ENCODE peak calls at places on chromosome X, in five cellular contexts. One of them, this sample, is unnamed. For H3K27me3, the result is how much of the 10 kb centered on the place peaks cover.

GRCh38 chrX:41921492-41922124 is 1.7 kb downstream of the CASK start:
- DNase-seq in body of pancreas: no peak
- DNase-seq in suprapubic skin: no peak
- DNase-seq in stomach: no peak
- DNase-seq in CD8-positive, alpha-beta memory T cell: no peak
- DNase-seq in this sample: no peak

GRCh38 chrX:65601530-65602281 is 65.7 kb upstream of the MSN start:
- DNase-seq in body of pancreas: peak
- DNase-seq in suprapubic skin: peak
- DNase-seq in stomach: peak
- DNase-seq in CD8-positive, alpha-beta memory T cell: peak
- DNase-seq in this sample: no peak

GRCh38 chrX:129161108-129161507 is 362.2 kb downstream of the SMARCA1 start:
- DNase-seq in body of pancreas: no peak
- DNase-seq in suprapubic skin: no peak
- DNase-seq in stomach: no peak
- DNase-seq in CD8-positive, alpha-beta memory T cell: no peak
- DNase-seq in this sample: no peak

GRCh38 chrX:9788908-9789307 is 2.7 kb downstream of the SHROOM2 start:
- DNase-seq in body of pancreas: peak
- DNase-seq in suprapubic skin: no peak
- DNase-seq in stomach: peak
- DNase-seq in CD8-positive, alpha-beta memory T cell: no peak
- DNase-seq in this sample: peak

GRCh38 chrX:127243654-127244053 is 424.1 kb downstream of the PRR32 start:
- DNase-seq in body of pancreas: no peak
- DNase-seq in suprapubic skin: no peak
- DNase-seq in stomach: no peak
- DNase-seq in CD8-positive, alpha-beta memory T cell: no peak
- DNase-seq in this sample: no peak

GRCh38 chrX:11137543-11138139 is 26.5 kb downstream of the HCCS start:
- DNase-seq in body of pancreas: no peak
- DNase-seq in suprapubic skin: no peak
- DNase-seq in stomach: no peak
- DNase-seq in CD8-positive, alpha-beta memory T cell: no peak
- DNase-seq in this sample: peak

GRCh38 chrX:69179380-69179911 is 14.2 kb upstream of the PJA1 start:
- DNase-seq in body of pancreas: peak
- DNase-seq in suprapubic skin: no peak
- DNase-seq in stomach: no peak
- DNase-seq in CD8-positive, alpha-beta memory T cell: no peak
- DNase-seq in this sample: no peak

GRCh38 chrX:44675364-44676024 is 132.8 kb upstream of the FUNDC1 start:
- DNase-seq in body of pancreas: peak
- DNase-seq in suprapubic skin: peak
- DNase-seq in stomach: no peak
- DNase-seq in CD8-positive, alpha-beta memory T cell: no peak
- DNase-seq in this sample: no peak

GRCh38 chrX:15299945-15300851 is 15.2 kb downstream of the ASB11 start:
- DNase-seq in body of pancreas: no peak
- DNase-seq in suprapubic skin: no peak
- DNase-seq in stomach: no peak
- DNase-seq in CD8-positive, alpha-beta memory T cell: no peak
- DNase-seq in this sample: peak

GRCh38 chrX:15815779-15816452 is 25.6 kb downstream of the ZRSR2 start:
- DNase-seq in body of pancreas: peak
- DNase-seq in suprapubic skin: no peak
- DNase-seq in stomach: no peak
- DNase-seq in CD8-positive, alpha-beta memory T cell: no peak
- DNase-seq in this sample: no peak

GRCh38 chrX:110951472-110952269 is 144.3 kb upstream of the PAK3 start:
- DNase-seq in body of pancreas: peak
- DNase-seq in suprapubic skin: no peak
- DNase-seq in stomach: no peak
- DNase-seq in CD8-positive, alpha-beta memory T cell: no peak
- DNase-seq in this sample: no peak

GRCh38 chrX:128728943-128729342 is 676.7 kb upstream of the ACTRT1 start:
- DNase-seq in body of pancreas: no peak
- DNase-seq in suprapubic skin: no peak
- DNase-seq in stomach: no peak
- DNase-seq in CD8-positive, alpha-beta memory T cell: no peak
- DNase-seq in this sample: no peak

DNA sequence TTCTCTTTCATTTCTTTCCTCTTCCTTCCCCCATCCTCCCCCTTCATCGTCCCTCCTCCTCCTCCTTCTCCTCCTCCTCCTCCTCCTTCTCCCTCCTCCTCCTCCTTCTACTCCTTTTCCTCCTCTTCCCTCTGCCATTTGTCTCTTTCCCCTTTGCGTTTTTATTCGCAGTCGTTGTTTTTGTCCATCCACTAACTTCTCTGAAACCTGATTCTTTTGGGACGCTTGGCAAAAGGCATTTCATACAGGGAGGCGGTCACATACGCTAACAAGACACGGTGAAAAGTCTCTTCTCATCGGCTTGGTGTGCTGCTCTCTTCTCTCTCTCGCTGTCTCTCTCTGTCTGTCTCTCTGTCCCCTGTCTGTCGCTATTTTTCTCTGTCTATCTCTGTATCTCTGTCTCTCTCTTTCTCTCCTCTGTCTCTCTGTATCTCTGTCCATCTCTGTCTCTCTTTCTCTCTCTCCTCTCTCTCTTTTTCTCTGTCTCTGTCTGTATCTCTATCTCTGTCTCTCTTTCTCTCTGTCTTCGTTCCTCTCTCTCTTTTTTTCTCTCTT is 5.4 kb upstream of the SHOX start:
- DNase-seq in body of pancreas: no peak
- DNase-seq in suprapubic skin: no peak
- DNase-seq in stomach: no peak
- DNase-seq in CD8-positive, alpha-beta memory T cell: no peak
- DNase-seq in this sample: no peak
- H3K27me3 ChIP-seq in body of pancreas: under half
- H3K27me3 ChIP-seq in suprapubic skin: half or more
- H3K27me3 ChIP-seq in stomach: half or more
- H3K27me3 ChIP-seq in CD8-positive, alpha-beta memory T cell: under half
- H3K27me3 ChIP-seq in this sample: under half

GRCh38 chrX:8504451-8504850 is 39.8 kb downstream of the VCX3B start:
- DNase-seq in body of pancreas: no peak
- DNase-seq in suprapubic skin: no peak
- DNase-seq in stomach: no peak
- DNase-seq in CD8-positive, alpha-beta memory T cell: no peak
- DNase-seq in this sample: no peak
- H3K4me3 ChIP-seq in body of pancreas: no peak
- H3K4me3 ChIP-seq in suprapubic skin: no peak
- H3K4me3 ChIP-seq in stomach: no peak
- H3K4me3 ChIP-seq in CD8-positive, alpha-beta memory T cell: no peak
- H3K4me3 ChIP-seq in this sample: no peak

GRCh38 chrX:140504371-140505324 is at the start of gene SOX3:
- DNase-seq in body of pancreas: no peak
- DNase-seq in suprapubic skin: no peak
- DNase-seq in stomach: no peak
- DNase-seq in CD8-positive, alpha-beta memory T cell: no peak
- DNase-seq in this sample: no peak
- H3K27me3 ChIP-seq in body of pancreas: under half
- H3K27me3 ChIP-seq in suprapubic skin: half or more
- H3K27me3 ChIP-seq in stomach: half or more
- H3K27me3 ChIP-seq in CD8-positive, alpha-beta memory T cell: under half
- H3K27me3 ChIP-seq in this sample: under half

GRCh38 chrX:131741103-131741581 is 197.3 kb downstream of the OR13H1 start:
- DNase-seq in body of pancreas: peak
- DNase-seq in suprapubic skin: peak
- DNase-seq in stomach: peak
- DNase-seq in CD8-positive, alpha-beta memory T cell: no peak
- DNase-seq in this sample: no peak
- H3K4me3 ChIP-seq in body of pancreas: no peak
- H3K4me3 ChIP-seq in suprapubic skin: no peak
- H3K4me3 ChIP-seq in stomach: no peak
- H3K4me3 ChIP-seq in CD8-positive, alpha-beta memory T cell: no peak
- H3K4me3 ChIP-seq in this sample: no peak

DNA sequence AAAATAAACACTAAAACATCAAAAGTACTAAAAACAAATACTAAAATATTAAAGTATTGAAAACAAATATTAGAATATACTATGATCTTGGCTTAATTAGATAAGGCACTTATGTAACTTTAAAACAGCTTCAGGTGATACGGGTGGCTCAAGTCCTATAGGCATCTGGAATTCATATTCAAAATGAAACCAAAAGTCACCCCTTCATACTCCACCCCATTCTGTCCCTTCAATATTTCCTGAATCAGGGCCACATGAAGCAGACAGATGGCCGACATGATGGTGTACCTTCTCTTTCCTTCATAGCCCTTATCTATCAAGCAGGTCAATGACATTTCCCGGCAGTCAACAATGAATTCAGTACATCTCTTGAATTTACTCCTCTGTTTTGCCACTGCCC is 71.9 kb upstream of the MAGEB10 start:
- DNase-seq in body of pancreas: no peak
- DNase-seq in suprapubic skin: no peak
- DNase-seq in stomach: no peak
- DNase-seq in CD8-positive, alpha-beta memory T cell: no peak
- DNase-seq in this sample: no peak
- H3K27me3 ChIP-seq in body of pancreas: under half
- H3K27me3 ChIP-seq in suprapubic skin: under half
- H3K27me3 ChIP-seq in stomach: under half
- H3K27me3 ChIP-seq in CD8-positive, alpha-beta memory T cell: under half
- H3K27me3 ChIP-seq in this sample: under half

GRCh38 chrX:155766321-155766720 is 114.8 kb upstream of the VAMP7 start:
- DNase-seq in body of pancreas: no peak
- DNase-seq in suprapubic skin: no peak
- DNase-seq in stomach: no peak
- DNase-seq in CD8-positive, alpha-beta memory T cell: no peak
- DNase-seq in this sample: no peak

GRCh38 chrX:155767101-155767878 is 113.9 kb upstream of the VAMP7 start:
- DNase-seq in body of pancreas: peak
- DNase-seq in suprapubic skin: peak
- DNase-seq in stomach: peak
- DNase-seq in CD8-positive, alpha-beta memory T cell: no peak
- DNase-seq in this sample: peak

DNA sequence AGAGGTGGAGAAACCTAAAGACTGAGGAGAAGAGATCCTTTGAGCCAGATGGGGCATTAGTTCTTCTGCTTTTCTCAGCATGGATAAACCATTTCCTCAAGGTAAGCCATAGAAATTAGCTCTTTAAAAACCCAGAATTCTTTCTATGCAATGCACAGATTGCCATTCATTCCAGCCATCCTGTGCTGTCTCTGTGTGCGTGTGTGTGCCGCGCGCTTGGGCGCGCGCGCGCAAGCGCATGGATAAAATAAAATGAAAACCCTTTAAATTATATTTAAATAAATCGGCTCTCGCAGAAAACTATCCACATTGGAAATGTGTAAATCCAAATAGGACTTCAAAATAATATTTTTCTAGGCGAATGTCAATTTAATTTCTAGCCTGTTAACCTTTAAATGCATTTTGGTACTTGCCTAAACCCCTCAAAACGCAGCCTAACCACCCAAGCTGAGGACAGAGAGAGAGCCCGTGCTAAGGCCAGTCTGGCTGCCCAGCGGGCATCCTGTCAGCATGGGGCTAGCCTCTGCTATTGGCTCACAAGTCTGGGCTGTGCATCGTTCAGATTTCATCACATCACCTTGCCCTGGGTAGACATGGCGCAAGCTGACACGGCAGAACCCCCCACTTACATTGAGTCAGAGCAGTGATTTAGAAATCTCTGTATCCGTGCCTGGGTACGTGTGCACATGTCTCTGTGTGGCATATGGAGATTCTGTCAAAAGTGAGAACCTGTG is 112.9 kb upstream of the VAMP7 start:
- DNase-seq in body of pancreas: no peak
- DNase-seq in suprapubic skin: no peak
- DNase-seq in stomach: no peak
- DNase-seq in CD8-positive, alpha-beta memory T cell: no peak
- DNase-seq in this sample: no peak
- H3K4me3 ChIP-seq in body of pancreas: no peak
- H3K4me3 ChIP-seq in suprapubic skin: peak
- H3K4me3 ChIP-seq in stomach: peak
- H3K4me3 ChIP-seq in CD8-positive, alpha-beta memory T cell: no peak
- H3K4me3 ChIP-seq in this sample: no peak

DNA sequence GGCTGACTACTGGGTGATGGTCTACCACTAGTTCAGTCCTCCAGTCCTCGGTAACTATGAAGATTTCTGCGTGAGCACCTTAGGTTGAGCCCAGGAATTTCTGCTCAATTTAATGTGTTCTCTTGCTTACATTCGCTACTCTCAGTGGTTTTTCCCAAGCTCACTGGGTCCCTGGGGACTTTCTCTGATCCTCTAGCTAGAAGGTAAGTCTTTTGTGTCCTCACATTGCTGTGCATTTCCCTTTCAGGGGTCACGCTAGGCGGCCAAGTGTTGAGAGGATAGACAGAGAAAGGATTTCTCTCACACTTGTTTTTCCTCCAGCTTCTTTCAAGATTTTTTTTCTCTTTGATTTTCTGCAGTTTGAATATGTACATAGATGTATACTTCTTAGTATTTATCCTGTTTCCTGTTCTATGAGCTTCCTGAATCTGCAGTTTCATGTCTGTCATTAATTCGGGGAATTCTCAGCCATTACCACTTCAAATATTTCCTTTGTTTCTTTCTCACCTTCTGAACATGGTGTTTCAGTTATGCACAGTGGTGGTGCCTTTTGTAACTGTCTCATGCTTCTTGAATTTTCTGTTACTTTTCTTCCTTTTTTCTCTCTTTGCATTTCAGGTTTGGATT is 17.5 kb downstream of the MAGEA9 start:
- DNase-seq in body of pancreas: no peak
- DNase-seq in suprapubic skin: no peak
- DNase-seq in stomach: no peak
- DNase-seq in CD8-positive, alpha-beta memory T cell: no peak
- DNase-seq in this sample: no peak
- H3K27me3 ChIP-seq in body of pancreas: under half
- H3K27me3 ChIP-seq in suprapubic skin: under half
- H3K27me3 ChIP-seq in stomach: under half
- H3K27me3 ChIP-seq in CD8-positive, alpha-beta memory T cell: under half
- H3K27me3 ChIP-seq in this sample: under half

GRCh38 chrX:56233100-56233499 is 944 bp downstream of the KLF8 start:
- DNase-seq in body of pancreas: peak
- DNase-seq in suprapubic skin: no peak
- DNase-seq in stomach: no peak
- DNase-seq in CD8-positive, alpha-beta memory T cell: no peak
- DNase-seq in this sample: no peak

GRCh38 chrX:56228914-56229313 is 3.2 kb upstream of the KLF8 start:
- DNase-seq in body of pancreas: no peak
- DNase-seq in suprapubic skin: no peak
- DNase-seq in stomach: no peak
- DNase-seq in CD8-positive, alpha-beta memory T cell: no peak
- DNase-seq in this sample: no peak

GRCh38 chrX:56231706-56232105 is 450 bp upstream of the KLF8 start:
- DNase-seq in body of pancreas: no peak
- DNase-seq in suprapubic skin: no peak
- DNase-seq in stomach: no peak
- DNase-seq in CD8-positive, alpha-beta memory T cell: no peak
- DNase-seq in this sample: no peak

GRCh38 chrX:56232221-56233082 is at the start of gene KLF8:
- DNase-seq in body of pancreas: peak
- DNase-seq in suprapubic skin: peak
- DNase-seq in stomach: peak
- DNase-seq in CD8-positive, alpha-beta memory T cell: no peak
- DNase-seq in this sample: no peak

GRCh38 chrX:56233682-56234081 is 1.5 kb downstream of the KLF8 start:
- DNase-seq in body of pancreas: peak
- DNase-seq in suprapubic skin: peak
- DNase-seq in stomach: no peak
- DNase-seq in CD8-positive, alpha-beta memory T cell: no peak
- DNase-seq in this sample: no peak
- H3K4me3 ChIP-seq in body of pancreas: no peak
- H3K4me3 ChIP-seq in suprapubic skin: peak
- H3K4me3 ChIP-seq in stomach: peak
- H3K4me3 ChIP-seq in CD8-positive, alpha-beta memory T cell: no peak
- H3K4me3 ChIP-seq in this sample: no peak

GRCh38 chrX:153468008-153468580 is 2.3 kb downstream of the HAUS7 start:
- DNase-seq in body of pancreas: no peak
- DNase-seq in suprapubic skin: no peak
- DNase-seq in stomach: no peak
- DNase-seq in CD8-positive, alpha-beta memory T cell: no peak
- DNase-seq in this sample: no peak
- H3K27me3 ChIP-seq in body of pancreas: under half
- H3K27me3 ChIP-seq in suprapubic skin: under half
- H3K27me3 ChIP-seq in stomach: under half
- H3K27me3 ChIP-seq in CD8-positive, alpha-beta memory T cell: under half
- H3K27me3 ChIP-seq in this sample: under half